ENCODE peak calls at places on chromosomes 12 and 14, in eight cellular contexts. F is heart right ventricle; Q is transverse colon; W is endodermal cell; C is aorta; B is CD8-positive, alpha-beta memory T cell; D is psoas muscle; G is cardiac muscle cell. T is an unnamed sample.

GRCh38 chr14:90111895-90112534 is 50.2 kb downstream of the KCNK13 start:
- DNase-seq in W (no peak), Q (no peak), D (no peak), B (no peak), G (no peak), C (no peak), F (no peak), T (no peak)

GRCh38 chr12:9064815-9065606 is 50.7 kb downstream of the A2M start:
- DNase-seq in B (no peak), D (peak; percentile 83), W (peak; percentile 99), Q (peak; percentile 87), G (peak; percentile 65), C (peak; percentile 85), F (peak; percentile 75), T (no peak)

GRCh38 chr12:28937196-28937595 is 211.9 kb upstream of the FAR2 start:
- DNase-seq in C (no peak), D (no peak), W (peak; percentile 56), B (no peak), F (no peak), G (peak; percentile 49), Q (no peak), T (no peak)

GRCh38 chr12:22858849-22859569 is 234.0 kb downstream of the ETNK1 start:
- DNase-seq in C (no peak), G (peak; percentile 58), W (peak; percentile 83), F (no peak), B (no peak), D (no peak), Q (no peak), T (no peak)

GRCh38 chr14:33951183-33951840 is 438 bp upstream of the EGLN3 start:
- DNase-seq in C (no peak), G (no peak), B (no peak), W (peak; percentile 47), D (no peak), Q (no peak), F (no peak), T (no peak)

GRCh38 chr12:112881602-112882001 is 25.2 kb upstream of the OAS1 start:
- DNase-seq in B (no peak), G (no peak), F (no peak), C (no peak), Q (no peak), W (peak; percentile 38), D (no peak), T (no peak)

GRCh38 chr14:78259831-78260230 is 89.7 kb downstream of the NRXN3 start:
- DNase-seq in G (no peak), W (no peak), B (no peak), Q (no peak), F (no peak), C (no peak), D (no peak), T (no peak)

GRCh38 chr14:66046035-66046434 is 440.1 kb upstream of the CCDC196 start:
- DNase-seq in Q (no peak), C (no peak), F (no peak), G (peak; percentile 68), W (no peak), D (no peak), B (no peak), T (no peak)

GRCh38 chr14:74595006-74595735 is 16.9 kb downstream of the LTBP2 start:
- DNase-seq in B (no peak), F (peak; percentile 81), G (peak; percentile 86), D (peak; percentile 86), W (no peak), C (peak; percentile 91), Q (peak; percentile 36), T (no peak)

GRCh38 chr14:20409226-20409625 is 4.1 kb downstream of the TEP1 start:
- DNase-seq in W (no peak), F (no peak), B (no peak), D (no peak), Q (no peak), C (no peak), G (no peak), T (no peak)

GRCh38 chr14:29630566-29631160 is 297.0 kb downstream of the PRKD1 start:
- DNase-seq in D (no peak), Q (no peak), C (no peak), B (no peak), W (no peak), G (peak; percentile 74), F (no peak), T (no peak)

GRCh38 chr12:54075974-54076373 is 22.3 kb downstream of the HOXC4 start:
- DNase-seq in F (no peak), C (no peak), Q (no peak), G (no peak), D (no peak), B (no peak), W (peak; percentile 88), T (no peak)

GRCh38 chr12:114288071-114288470 is 117.9 kb downstream of the TBX5 start:
- DNase-seq in F (no peak), C (no peak), Q (no peak), G (peak; percentile 33), W (no peak), B (no peak), D (no peak), T (no peak)

GRCh38 chr14:37726708-37727107 is 131.3 kb downstream of the TTC6 start:
- DNase-seq in D (no peak), G (no peak), Q (no peak), C (no peak), W (no peak), F (no peak), B (no peak), T (no peak)

GRCh38 chr12:110741371-110741770 is 1.3 kb downstream of the PPP1CC start:
- DNase-seq in F (no peak), C (no peak), G (peak; percentile 23), B (peak; percentile 33), Q (no peak), W (peak; percentile 44), D (no peak), T (peak; percentile 24)

GRCh38 chr12:94982456-94982855 is 21.0 kb downstream of the NDUFA12 start:
- DNase-seq in Q (no peak), G (no peak), F (no peak), C (no peak), D (no peak), B (no peak), W (no peak), T (no peak)

GRCh38 chr14:29925106-29925722 is 2.4 kb downstream of the PRKD1 start:
- DNase-seq in Q (no peak), G (peak; percentile 50), C (no peak), D (no peak), W (peak; percentile 66), B (no peak), F (no peak), T (no peak)

GRCh38 chr12:2797721-2798418 is 3.1 kb downstream of the FKBP4 start:
- DNase-seq in D (no peak), G (peak; percentile 69), W (no peak), B (no peak), Q (no peak), F (peak; percentile 69), C (no peak), T (no peak)

GRCh38 chr14:65153101-65153500 is 50.8 kb upstream of the MAX start:
- DNase-seq in Q (peak; percentile 48), B (no peak), D (no peak), G (no peak), F (no peak), C (no peak), W (no peak), T (no peak)

DNA sequence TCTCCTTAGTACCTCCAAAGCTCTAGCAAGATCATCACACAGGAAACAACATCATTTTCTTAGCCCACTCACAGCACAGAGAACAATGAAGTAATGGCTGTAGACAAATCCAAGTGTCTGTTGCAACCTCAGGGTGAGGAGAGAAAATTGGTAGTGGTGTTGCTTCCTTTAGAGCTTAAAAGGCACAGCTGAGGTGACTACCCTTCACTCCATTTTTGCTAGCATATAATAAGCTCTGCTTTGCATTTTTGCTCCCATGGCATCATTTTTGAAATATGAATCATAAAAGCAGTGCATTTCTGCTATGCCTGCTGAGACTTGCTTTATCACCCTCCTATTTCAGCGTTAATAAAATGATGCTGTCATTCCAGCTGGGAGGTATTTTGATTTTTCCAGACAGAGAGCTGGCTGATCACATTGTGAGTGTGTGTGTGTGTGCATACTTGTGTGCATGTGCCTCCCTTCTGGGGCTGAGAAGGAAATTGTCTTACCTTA is 18.5 kb upstream of the PCNX1 start:
- DNase-seq in W (no peak), G (peak; percentile 72), C (no peak), D (no peak), B (peak; percentile 25), Q (no peak), F (no peak), T (no peak)
- H3K27me3 ChIP-seq in W (no peaks in the 10 kb centered on the region), G (no peaks in the 10 kb centered on the region), C (no peaks in the 10 kb centered on the region), D (no peaks in the 10 kb centered on the region), B (no peaks in the 10 kb centered on the region), Q (no peaks in the 10 kb centered on the region), F (no peaks in the 10 kb centered on the region), T (no peaks in the 10 kb centered on the region)

GRCh38 chr12:5439333-5439732 is 7.4 kb downstream of the NTF3 start:
- DNase-seq in W (no peak), G (no peak), C (no peak), B (no peak), F (no peak), D (no peak), Q (no peak), T (no peak)
- H3K27me3 ChIP-seq in W (peaks cover 43% of the 10 kb centered on the region), G (peaks cover 23% of the 10 kb centered on the region), C (no peaks in the 10 kb centered on the region), B (peaks cover 6% of the 10 kb centered on the region), F (no peaks in the 10 kb centered on the region), D (no peaks in the 10 kb centered on the region), Q (peaks cover 23% of the 10 kb centered on the region), T (no peaks in the 10 kb centered on the region)

GRCh38 chr14:24607081-24607480 is 2.4 kb downstream of the GZMH start:
- DNase-seq in Q (no peak), B (no peak), F (no peak), W (no peak), D (no peak), C (no peak), G (no peak), T (no peak)
- H3K27me3 ChIP-seq in Q (no peaks in the 10 kb centered on the region), B (no peaks in the 10 kb centered on the region), F (no peaks in the 10 kb centered on the region), W (no peaks in the 10 kb centered on the region), D (no peaks in the 10 kb centered on the region), C (no peaks in the 10 kb centered on the region), G (no peaks in the 10 kb centered on the region), T (no peaks in the 10 kb centered on the region)

GRCh38 chr14:68397371-68397779 is 395.5 kb downstream of the ZFP36L1 start:
- DNase-seq in F (peak; percentile 35), Q (peak; percentile 74), C (peak; percentile 88), G (no peak), W (no peak), B (no peak), D (peak; percentile 74), T (no peak)
- H3K27me3 ChIP-seq in F (no peaks in the 10 kb centered on the region), Q (no peaks in the 10 kb centered on the region), C (no peaks in the 10 kb centered on the region), G (no peaks in the 10 kb centered on the region), W (no peaks in the 10 kb centered on the region), B (no peaks in the 10 kb centered on the region), D (no peaks in the 10 kb centered on the region), T (no peaks in the 10 kb centered on the region)

GRCh38 chr14:88616697-88617096 is 53.9 kb downstream of the ZC3H14 start:
- DNase-seq in F (no peak), C (no peak), W (no peak), G (no peak), Q (no peak), D (no peak), B (no peak), T (no peak)

GRCh38 chr14:88618476-88618875 is 55.6 kb downstream of the ZC3H14 start:
- DNase-seq in F (no peak), D (no peak), B (no peak), G (no peak), W (peak; percentile 61), C (no peak), Q (no peak), T (no peak)

GRCh38 chr14:88621090-88621489 is 58.3 kb downstream of the ZC3H14 start:
- DNase-seq in D (no peak), W (no peak), B (no peak), G (no peak), Q (no peak), F (no peak), C (no peak), T (no peak)

GRCh38 chr14:88614218-88614907 is 51.5 kb downstream of the ZC3H14 start:
- DNase-seq in G (peak; percentile 72), Q (no peak), W (no peak), C (no peak), D (no peak), F (no peak), B (no peak), T (no peak)

GRCh38 chr14:88617479-88617878 is 54.6 kb downstream of the ZC3H14 start:
- DNase-seq in B (no peak), C (no peak), G (no peak), D (no peak), Q (no peak), F (no peak), W (no peak), T (no peak)
- H3K27me3 ChIP-seq in B (no peaks in the 10 kb centered on the region), C (no peaks in the 10 kb centered on the region), G (no peaks in the 10 kb centered on the region), D (no peaks in the 10 kb centered on the region), Q (no peaks in the 10 kb centered on the region), F (no peaks in the 10 kb centered on the region), W (no peaks in the 10 kb centered on the region), T (no peaks in the 10 kb centered on the region)